ENCODE peak calls at places on chromosomes 2 and 18, in five cellular contexts. T, I, O, J and G are unnamed samples.
A peak's percentile ranks its signal among the peaks of the same experiment; 100 is the strongest.

GRCh38 chr2:4174796-4175195 is 471.4 kb downstream of the DCDC2C start:
- DNase-seq in J (no peak), T (no peak), I (peak; percentile 1), O (no peak), G (no peak)

GRCh38 chr2:199704358-199705238 is 146.4 kb downstream of the FTCDNL1 start:
- DNase-seq in J (peak; percentile 17), I (no peak), T (no peak), O (peak; percentile 31), G (peak; percentile 73)

GRCh38 chr2:653645-654425 is 23.4 kb downstream of the TMEM18 start:
- DNase-seq in J (no peak), T (no peak), I (no peak), O (no peak), G (no peak)

GRCh38 chr2:238895901-238896600 is 48.2 kb downstream of the TWIST2 start:
- DNase-seq in J (peak; percentile 55), O (no peak), T (peak; percentile 93), I (peak; percentile 95), G (no peak)

GRCh38 chr18:245282-245847 is 22.5 kb downstream of the THOC1 start:
- DNase-seq in T (no peak), O (peak; percentile 52), J (no peak), I (no peak), G (no peak)

GRCh38 chr2:108607706-108608301 is 73.5 kb downstream of the LIMS1 start:
- DNase-seq in O (no peak), I (peak; percentile 41), J (no peak), T (no peak), G (no peak)

GRCh38 chr2:175251425-175252041 is 70.0 kb upstream of the ATP5MC3 start:
- DNase-seq in O (no peak), T (peak; percentile 16), J (peak; percentile 35), I (peak; percentile 17), G (peak; percentile 30)

GRCh38 chr2:176173679-176174381 is 14.6 kb upstream of the HOXD1 start:
- DNase-seq in I (peak; percentile 72), J (no peak), O (no peak), T (peak; percentile 68), G (no peak)

GRCh38 chr2:133581027-133581760 is 12.9 kb upstream of the NCKAP5 start:
- DNase-seq in O (peak; percentile 42), I (peak; percentile 66), T (peak; percentile 54), J (no peak), G (no peak)

GRCh38 chr2:197838036-197838435 is 33.6 kb downstream of the PLCL1 start:
- DNase-seq in T (peak; percentile 26), I (peak; percentile 48), O (no peak), J (peak; percentile 43), G (no peak)

GRCh38 chr2:73202156-73203054 is at the start of gene NOTO:
- DNase-seq in I (no peak), O (peak; percentile 12), T (no peak), J (no peak), G (no peak)

GRCh38 chr2:221574231-221574570 is 2.1 kb upstream of the EPHA4 start:
- DNase-seq in J (no peak), I (no peak), T (no peak), O (no peak), G (no peak)
- H3K27ac ChIP-seq in J (no peak overlapping the region), I (no peak overlapping the region), T (no peak overlapping the region), O (no peak overlapping the region), G (no peak overlapping the region)

DNA sequence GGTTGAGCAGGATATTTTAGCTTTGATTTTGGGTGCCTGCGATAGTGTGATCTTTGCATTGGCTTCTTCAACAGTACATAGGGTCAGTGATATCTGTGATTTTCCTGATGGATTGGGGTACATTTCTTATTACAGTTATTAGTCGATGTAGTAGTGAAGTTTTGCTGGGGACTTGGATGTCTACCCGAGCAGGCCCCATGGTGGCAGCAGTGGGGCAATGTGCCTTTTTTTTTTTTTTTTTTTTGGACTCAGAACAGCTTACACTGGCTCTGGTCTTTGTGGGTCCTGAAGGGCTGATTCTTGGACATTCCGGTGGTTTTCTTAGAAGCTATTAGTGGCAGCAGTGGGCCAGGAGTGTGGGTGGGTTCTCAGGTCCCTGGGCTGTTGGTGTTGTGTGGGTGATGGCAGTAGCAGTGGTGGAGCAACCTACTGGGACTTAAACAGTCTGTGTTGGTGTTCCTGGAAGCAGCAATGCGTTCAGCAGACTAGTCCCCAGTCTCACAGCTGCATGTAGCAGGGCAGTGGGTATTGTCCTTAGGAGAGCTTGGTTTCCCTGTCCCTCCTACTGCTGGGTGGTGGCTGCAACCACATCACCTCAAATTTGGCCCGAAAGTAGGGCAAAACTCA is 53.7 kb upstream of the SLC4A10 start:
- DNase-seq in O (no peak), J (no peak), I (no peak), T (no peak), G (no peak)
- TF ChIP-seq CTCF in O (peak; percentile 51), J (peak; percentile 49), I (no peak), T (peak; percentile 10), G (no peak)

DNA sequence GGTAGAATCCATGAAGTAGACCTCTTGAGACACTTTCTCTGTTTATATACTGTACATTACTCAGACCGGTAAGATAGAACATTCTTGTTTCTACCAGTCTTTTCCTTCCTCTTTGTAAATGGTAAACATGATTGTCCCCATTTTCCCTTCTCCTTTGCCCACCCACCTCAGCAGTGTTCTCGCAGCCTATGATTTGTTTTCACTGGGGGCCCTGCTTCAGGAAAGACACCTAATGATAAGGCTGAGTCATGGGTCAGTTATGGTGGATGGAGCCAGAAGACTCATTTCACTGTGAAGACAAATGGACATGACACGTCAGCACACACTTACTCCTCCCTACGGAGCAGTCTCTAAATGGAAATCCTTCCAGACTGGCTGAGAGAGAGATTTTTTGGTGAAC is 23.7 kb downstream of the CENPO start:
- DNase-seq in O (no peak), I (peak; percentile 94), J (peak; percentile 88), T (peak; percentile 93), G (no peak)
- H3K27ac ChIP-seq in O (no peak overlapping the region), I (peak overlapping the region; percentile 14), J (peak overlapping the region; percentile 78), T (peak overlapping the region; percentile 74), G (no peak overlapping the region)

GRCh38 chr18:48492880-48493279 is 46.0 kb upstream of the CTIF start:
- DNase-seq in I (no peak), J (no peak), T (no peak), O (no peak), G (no peak)
- TF ChIP-seq CTCF in I (no peak), J (no peak), T (no peak), O (no peak), G (no peak)

GRCh38 chr2:18623782-18624181 is 34.4 kb upstream of the NT5C1B start:
- DNase-seq in J (peak; percentile 17), T (peak; percentile 60), I (peak; percentile 71), O (peak; percentile 84), G (peak; percentile 39)
- H3K27ac ChIP-seq in J (peak overlapping the region; percentile 93), T (peak overlapping the region; percentile 50), I (no peak overlapping the region), O (peak overlapping the region; percentile 45), G (no peak overlapping the region)

GRCh38 chr2:191014653-191015020 is 666 bp upstream of the STAT1 start:
- DNase-seq in O (no peak), J (no peak), I (no peak), T (no peak), G (no peak)

GRCh38 chr2:191015229-191015628 is 1.3 kb upstream of the STAT1 start:
- DNase-seq in I (no peak), T (no peak), J (no peak), O (no peak), G (no peak)

GRCh38 chr2:191012845-191013616 is 940 bp downstream of the STAT1 start:
- DNase-seq in T (peak; percentile 20), O (no peak), I (peak; percentile 27), J (no peak), G (no peak)

GRCh38 chr2:191013617-191013875 is 425 bp downstream of the STAT1 start:
- DNase-seq in J (no peak), O (no peak), T (no peak), I (no peak), G (no peak)

GRCh38 chr2:191013876-191014652 is at the start of gene STAT1:
- DNase-seq in J (peak; percentile 88), O (peak; percentile 91), I (peak; percentile 89), T (peak; percentile 75), G (peak; percentile 97)
- TF ChIP-seq CTCF in J (no peak), O (peak; percentile 18), I (no peak), T (no peak), G (no peak)

GRCh38 chr2:150588210-150588870 is 100.9 kb upstream of the RND3 start:
- DNase-seq in O (no peak), J (no peak), I (no peak), T (no peak), G (no peak)

GRCh38 chr2:150584081-150584480 is 96.6 kb upstream of the RND3 start:
- DNase-seq in I (no peak), J (no peak), T (no peak), O (peak; percentile 46), G (no peak)

GRCh38 chr2:150585221-150585971 is 97.9 kb upstream of the RND3 start:
- DNase-seq in O (no peak), T (peak; percentile 36), J (no peak), I (peak; percentile 53), G (no peak)

GRCh38 chr2:150587547-150588209 is 100.2 kb upstream of the RND3 start:
- DNase-seq in O (no peak), I (peak; percentile 65), T (peak; percentile 49), J (no peak), G (no peak)

GRCh38 chr2:150586858-150587257 is 99.4 kb upstream of the RND3 start:
- DNase-seq in T (peak; percentile 74), O (peak; percentile 86), I (peak; percentile 79), J (peak; percentile 84), G (peak; percentile 76)
- H3K27ac ChIP-seq in T (peak overlapping the region; percentile 21), O (peak overlapping the region; percentile 92), I (peak overlapping the region; percentile 77), J (peak overlapping the region; percentile 72), G (no peak overlapping the region)

GRCh38 chr2:115807302-115807701 is 1364.9 kb downstream of the DPP10 start:
- DNase-seq in J (no peak), O (no peak), I (no peak), T (no peak), G (no peak)
- TF ChIP-seq CTCF in J (no peak), O (no peak), I (no peak), T (no peak), G (no peak)

GRCh38 chr2:219638948-219639341 is 11.5 kb downstream of the SLC4A3 start:
- DNase-seq in J (no peak), O (no peak), I (no peak), T (no peak), G (no peak)
- H3K27ac ChIP-seq in J (no peak overlapping the region), O (no peak overlapping the region), I (no peak overlapping the region), T (no peak overlapping the region), G (no peak overlapping the region)

DNA sequence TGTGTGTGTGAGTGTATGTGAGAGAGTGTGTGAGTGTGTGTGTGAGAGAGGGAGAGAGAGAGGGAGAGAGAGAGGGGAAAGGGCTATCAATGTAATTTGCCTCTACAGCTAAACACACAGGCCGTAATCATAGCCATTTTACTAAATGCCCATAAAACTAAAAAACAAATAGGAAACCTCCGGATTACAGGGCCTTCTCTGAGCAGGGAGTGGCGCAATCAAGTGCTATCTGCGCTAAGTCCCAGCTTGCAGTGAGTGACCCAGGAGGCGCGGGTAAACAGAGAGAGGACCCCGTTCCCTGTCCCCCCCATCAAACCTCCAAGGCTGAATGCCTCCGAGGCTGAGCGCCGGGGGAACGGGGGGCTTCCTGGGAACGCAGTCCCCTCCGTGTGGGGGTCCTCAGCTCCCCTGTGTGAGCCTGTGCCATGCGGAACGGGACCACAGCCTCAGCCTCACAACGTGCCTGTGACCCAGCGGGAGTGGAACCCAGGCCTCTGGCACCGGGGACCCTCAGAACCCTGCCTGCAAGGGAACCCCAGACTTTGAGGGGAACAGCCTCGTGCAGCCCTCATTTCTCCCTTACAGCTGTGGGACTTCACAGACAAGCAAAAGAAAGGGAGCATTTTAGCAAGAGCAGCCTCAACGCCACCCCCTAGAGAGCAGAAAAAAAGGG is 54.7 kb upstream of the ID2 start:
- DNase-seq in T (no peak), O (no peak), J (no peak), I (no peak), G (no peak)
- TF ChIP-seq CTCF in T (no peak), O (no peak), J (no peak), I (no peak), G (no peak)